ENCODE peak calls at places on chromosome 15, in four cellular contexts. J is ovary, E is uterus, V is K562. H is an unnamed sample.

GRCh38 chr15:100772478-100773378 is 106.9 kb upstream of the ALDH1A3 start:
- DNase-seq in J (no peak), E (no peak), V (no peak), H (no peak)

GRCh38 chr15:69394556-69395282 is 19.4 kb upstream of the KIF23 start:
- DNase-seq in J (peak; percentile 86), E (peak; percentile 90), V (peak; percentile 91), H (peak; percentile 49)

GRCh38 chr15:90674476-90674875 is 42.7 kb upstream of the BLM start:
- DNase-seq in J (no peak), E (no peak), V (no peak), H (no peak)

GRCh38 chr15:33188159-33188558 is 6.4 kb downstream of the FMN1 start:
- DNase-seq in J (no peak), E (no peak), V (no peak), H (no peak)

GRCh38 chr15:78148392-78149067 is 632 bp upstream of the IDH3A start:
- DNase-seq in J (no peak), E (no peak), V (no peak), H (no peak)

GRCh38 chr15:31405200-31405929 is 78.7 kb downstream of the KLF13 start:
- DNase-seq in J (no peak), E (no peak), V (no peak), H (no peak)

GRCh38 chr15:91258436-91258779 is 158.4 kb downstream of the SV2B start:
- DNase-seq in J (no peak), E (no peak), V (no peak), H (no peak)

GRCh38 chr15:39404767-39405173 is 176.1 kb upstream of the THBS1 start:
- DNase-seq in J (no peak), E (no peak), V (peak; percentile 18), H (peak; percentile 44)

GRCh38 chr15:92288755-92289154 is 104.9 kb upstream of the ST8SIA2 start:
- DNase-seq in J (no peak), E (no peak), V (no peak), H (no peak)

GRCh38 chr15:96273317-96274086 is 57.0 kb upstream of the NR2F2 start:
- DNase-seq in J (no peak), E (no peak), V (peak; percentile 93), H (peak; percentile 33)

GRCh38 chr15:99480223-99480810 is 85.5 kb upstream of the MEF2A start:
- DNase-seq in J (no peak), E (no peak), V (no peak), H (no peak)

DNA sequence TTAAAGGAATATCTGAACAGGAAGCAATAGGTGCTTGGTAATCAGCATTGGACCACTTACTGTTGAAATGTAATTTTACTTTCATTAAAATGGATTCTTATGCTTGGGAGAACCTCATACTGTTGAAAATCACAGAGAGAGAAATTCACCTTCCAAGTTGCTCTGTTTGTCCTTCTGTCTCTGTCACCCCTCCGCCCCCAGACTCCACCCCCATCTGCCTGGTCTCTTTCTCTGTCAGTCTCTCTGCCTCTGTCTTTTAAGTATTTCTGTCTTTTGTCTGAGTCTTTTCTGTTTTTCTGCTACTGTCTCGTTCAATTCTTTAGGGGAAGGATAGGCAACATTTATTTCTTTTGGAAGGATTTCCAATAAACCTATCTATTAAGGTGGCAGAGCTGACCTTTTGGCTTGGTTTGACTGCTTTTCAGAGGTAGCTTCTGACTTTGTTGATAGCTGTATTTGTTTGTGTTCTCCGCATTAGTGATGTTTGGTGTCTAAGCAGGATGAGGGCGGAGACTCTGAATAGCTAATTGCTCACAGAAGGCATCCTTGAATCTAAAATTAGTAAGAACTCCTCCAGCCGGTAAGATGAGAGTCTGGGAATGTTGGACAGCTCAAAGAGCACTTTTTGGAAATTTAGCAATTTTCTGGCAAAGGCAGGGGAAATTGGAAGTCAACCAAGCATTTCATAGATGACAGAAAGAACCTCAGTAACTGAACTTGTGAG is 174.2 kb downstream of the KLHL25 start:
- DNase-seq in J (peak; percentile 56), E (no peak), V (no peak), H (no peak)
- TF ChIP-seq POLR2A in J (peak; percentile 36), E (peak; percentile 60), V (no peak), H (no peak)

GRCh38 chr15:60390931-60391501 is 6.8 kb downstream of the ANXA2 start:
- DNase-seq in J (peak; percentile 65), E (no peak), V (no peak), H (no peak)
- TF ChIP-seq POLR2A in J (no peak), E (no peak), V (no peak), H (no peak)

DNA sequence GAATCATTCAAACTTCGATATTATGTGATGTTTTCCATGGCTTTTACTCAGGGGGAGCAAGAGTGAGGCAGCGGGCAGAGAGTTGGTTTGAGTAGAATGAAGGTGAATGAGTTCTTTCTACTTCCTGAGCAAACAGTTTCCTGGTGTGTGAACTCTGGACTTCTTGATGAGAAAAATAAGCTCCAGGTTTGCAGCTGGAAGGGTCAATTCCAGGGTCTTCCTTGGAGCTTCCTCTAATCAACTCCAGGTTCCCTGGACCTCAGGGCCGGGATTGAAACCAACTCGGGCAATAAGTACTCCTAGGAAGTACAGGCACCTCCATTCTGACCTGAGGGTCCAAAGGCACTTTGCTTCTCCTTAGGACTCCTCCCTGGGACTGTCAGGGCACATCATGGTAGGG is 243.6 kb upstream of the ONECUT1 start:
- DNase-seq in J (no peak), E (no peak), V (no peak), H (no peak)
- TF ChIP-seq POLR2A in J (no peak), E (no peak), V (no peak), H (no peak)

GRCh38 chr15:55279746-55280351 is 9.8 kb downstream of the RAB27A start:
- DNase-seq in J (no peak), E (no peak), V (peak; percentile 74), H (no peak)
- TF ChIP-seq POLR2A in J (no peak), E (no peak), V (no peak), H (no peak)

GRCh38 chr15:80058851-80059785 is at the start of gene ZFAND6:
- DNase-seq in J (peak; percentile 96), E (peak; percentile 96), V (peak; percentile 92), H (peak; percentile 67)
- TF ChIP-seq POLR2A in J (peak; percentile 85), E (peak; percentile 91), V (peak; percentile 68), H (peak; percentile 55)

H was measured in H54.